ENCODE peak calls at places on chromosome 16, in six cellular contexts. E is activated CD4-positive, CD25-positive, alpha-beta regulatory T cell; D is activated effector memory CD4-positive, alpha-beta T cell treated with anti-CD3 and anti-CD28 coated beads, Interleukin-2, amount 50 U/mL, for 16 hours; B is NAMALWA; H is Daoy; A is CMK. M is an unnamed sample.

GRCh38 chr16:25097304-25097988 is 14.1 kb upstream of the LCMT1 start:
- DNase-seq in E (no peak), D (no peak), B (no peak), H (no peak), A (no peak), M (no peak)

GRCh38 chr16:23160574-23160973 is 11.3 kb upstream of the USP31 start:
- DNase-seq in E (no peak), D (no peak), B (no peak), H (no peak), A (no peak), M (no peak)

GRCh38 chr16:72878301-72879269 is 169.3 kb downstream of the ZFHX3 start:
- DNase-seq in E (no peak), D (no peak), B (no peak), H (peak; percentile 5), A (no peak), M (peak; percentile 41)

GRCh38 chr16:90081606-90081970 is 4.5 kb upstream of the PRDM7 start:
- DNase-seq in E (no peak), D (no peak), B (no peak), H (no peak), A (no peak), M (no peak)

GRCh38 chr16:1749152-1750117 is 21.9 kb downstream of the NME3 start:
- DNase-seq in E (no peak), D (no peak), B (no peak), H (no peak), A (no peak), M (no peak)

GRCh38 chr16:30786936-30787612 is at the start of gene ZNF629:
- DNase-seq in E (no peak), D (no peak), B (no peak), H (peak; percentile 49), A (peak; percentile 44), M (peak; percentile 34)

GRCh38 chr16:27080870-27081269 is 14.1 kb downstream of the C16orf82 start:
- DNase-seq in E (no peak), D (peak; percentile 14), B (peak; percentile 34), H (no peak), A (no peak), M (no peak)

GRCh38 chr16:79047337-79047736 is 553.2 kb downstream of the MAF start:
- DNase-seq in E (no peak), D (no peak), B (peak; percentile 29), H (peak; percentile 15), A (no peak), M (peak; percentile 56)

GRCh38 chr16:1002399-1003161 is 21.0 kb downstream of the SOX8 start:
- DNase-seq in E (peak; percentile 40), D (peak; percentile 92), B (no peak), H (peak; percentile 91), A (no peak), M (peak; percentile 2)

GRCh38 chr16:31134625-31135534 is 647 bp downstream of the PRSS8 start:
- DNase-seq in E (no peak), D (no peak), B (no peak), H (no peak), A (no peak), M (no peak)

GRCh38 chr16:88375236-88376052 is 7.3 kb upstream of the ZNF469 start:
- DNase-seq in E (no peak), D (no peak), B (no peak), H (no peak), A (no peak), M (no peak)

GRCh38 chr16:25643633-25644032 is 48.1 kb upstream of the HS3ST4 start:
- DNase-seq in E (no peak), D (no peak), B (no peak), H (no peak), A (no peak), M (no peak)

GRCh38 chr16:86292171-86292775 is 218.1 kb upstream of the FOXF1 start:
- DNase-seq in E (no peak), D (no peak), B (no peak), H (no peak), A (no peak), M (no peak)

GRCh38 chr16:1108299-1109252 is 12.5 kb upstream of the C1QTNF8 start:
- DNase-seq in E (no peak), D (no peak), B (no peak), H (peak; percentile 69), A (no peak), M (no peak)

GRCh38 chr16:57258910-57259475 is 13.9 kb downstream of the ARL2BP start:
- DNase-seq in E (no peak), D (no peak), B (no peak), H (no peak), A (no peak), M (no peak)

GRCh38 chr16:71830359-71830758 is 15.4 kb upstream of the ATXN1L start:
- DNase-seq in E (no peak), D (no peak), B (no peak), H (no peak), A (no peak), M (no peak)

M was measured in Kasumi-1.